ENCODE peak calls at places on chromosomes 16 and 17, in six cellular contexts. U, Q, I, A, K and Z are unnamed samples.

GRCh38 chr16:13181432-13181831 is 280.0 kb downstream of the SHISA9 start:
- DNase-seq in U (no peak), Q (no peak), I (no peak), A (no peak), K (no peak), Z (no peak)

GRCh38 chr17:57281887-57282653 is 25.7 kb downstream of the MSI2 start:
- DNase-seq in U (no peak), Q (no peak), I (no peak), A (no peak), K (no peak), Z (peak)

GRCh38 chr16:11224096-11224893 is 31.7 kb downstream of the SOCS1 start:
- DNase-seq in U (peak), Q (peak), I (no peak), A (peak), K (peak), Z (peak)

GRCh38 chr16:83336630-83337029 is 471.1 kb upstream of the HSBP1 start:
- DNase-seq in U (no peak), Q (no peak), I (peak), A (no peak), K (no peak), Z (peak)

GRCh38 chr17:51391992-51392654 is 131.8 kb downstream of the UTP18 start:
- DNase-seq in U (no peak), Q (no peak), I (no peak), A (no peak), K (no peak), Z (no peak)

GRCh38 chr17:63622571-63623390 is 564 bp downstream of the MAP3K3 start:
- DNase-seq in U (peak), Q (peak), I (no peak), A (peak), K (peak), Z (peak)

GRCh38 chr17:38717139-38717745 is 12.2 kb downstream of the MLLT6 start:
- DNase-seq in U (peak), Q (no peak), I (no peak), A (no peak), K (no peak), Z (no peak)

GRCh38 chr16:14464192-14464591 is 165.9 kb downstream of the PARN start:
- DNase-seq in U (no peak), Q (no peak), I (no peak), A (no peak), K (no peak), Z (no peak)

GRCh38 chr17:80862341-80862969 is 129.2 kb upstream of the CHMP6 start:
- DNase-seq in U (peak), Q (no peak), I (no peak), A (no peak), K (peak), Z (no peak)

GRCh38 chr16:2598723-2599122 is 60.9 kb downstream of the PDPK1 start:
- DNase-seq in U (peak), Q (no peak), I (no peak), A (no peak), K (no peak), Z (no peak)
- H3K27ac ChIP-seq in U (peak), Q (no peak), I (no peak), A (no peak), K (no peak), Z (peak)

DNA sequence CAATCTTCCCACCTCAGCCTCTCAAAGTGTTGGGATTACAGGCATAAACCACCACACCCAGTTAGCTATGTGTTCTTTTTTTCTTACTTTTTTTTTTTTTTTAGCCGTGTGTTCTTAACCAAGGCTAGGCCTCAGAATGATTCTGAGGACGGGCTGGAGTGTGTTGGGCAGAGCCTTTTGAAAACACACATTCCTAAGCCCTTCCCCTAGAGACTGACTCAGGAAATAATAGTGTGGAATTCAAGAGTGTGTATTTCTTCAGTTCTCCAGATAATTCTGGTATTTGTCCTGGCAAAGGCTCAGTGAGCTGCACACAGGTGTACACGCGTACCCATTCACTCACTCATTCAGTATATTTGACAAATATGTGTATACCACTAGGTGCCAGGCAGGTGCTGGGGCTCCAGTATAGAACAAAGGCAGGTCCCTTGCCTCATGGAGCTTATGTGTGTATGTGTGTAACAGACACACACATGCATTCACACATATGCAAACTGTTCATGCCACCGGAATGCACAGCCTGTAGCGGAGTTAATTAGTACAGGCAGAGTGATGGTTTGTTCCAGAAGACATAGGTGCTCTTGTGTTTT is 19.4 kb upstream of the NFATC3 start:
- DNase-seq in U (no peak), Q (no peak), I (no peak), A (no peak), K (no peak), Z (no peak)
- H3K27ac ChIP-seq in U (peak), Q (no peak), I (no peak), A (peak), K (no peak), Z (peak)

GRCh38 chr16:30893082-30893743 is 664 bp downstream of the BCL7C start:
- DNase-seq in U (no peak), Q (peak), I (no peak), A (no peak), K (peak), Z (no peak)
- H3K27ac ChIP-seq in U (peak), Q (peak), I (peak), A (peak), K (no peak), Z (peak)

GRCh38 chr16:86200722-86201121 is 301.8 kb downstream of the IRF8 start:
- DNase-seq in U (no peak), Q (no peak), I (no peak), A (no peak), K (no peak), Z (no peak)
- H3K27ac ChIP-seq in U (no peak), Q (no peak), I (no peak), A (peak), K (no peak), Z (no peak)

DNA sequence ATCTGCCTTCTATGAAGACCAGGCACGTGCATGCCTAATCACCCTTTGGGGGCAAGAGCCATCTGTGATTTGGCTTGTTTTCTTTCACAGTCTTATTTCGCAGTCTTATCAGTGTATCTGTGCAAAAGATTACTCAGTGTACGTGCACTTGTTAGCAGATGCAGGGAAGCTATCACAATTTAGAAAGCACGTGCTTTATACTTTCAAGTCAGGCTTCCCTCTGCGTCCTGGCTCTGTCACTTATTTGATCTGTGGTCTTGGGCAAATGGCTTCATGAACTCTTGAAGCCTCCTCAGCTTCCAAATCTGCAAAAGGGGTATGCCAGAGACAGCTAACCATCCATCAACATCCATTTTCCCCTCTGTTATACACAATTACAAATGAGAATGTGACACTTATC is 246.4 kb downstream of the XYLT1 start:
- DNase-seq in U (no peak), Q (no peak), I (no peak), A (no peak), K (no peak), Z (no peak)
- H3K27ac ChIP-seq in U (peak), Q (no peak), I (no peak), A (no peak), K (no peak), Z (peak)

GRCh38 chr16:8828541-8829165 is 31.0 kb downstream of the PMM2 start:
- DNase-seq in U (no peak), Q (no peak), I (no peak), A (no peak), K (no peak), Z (no peak)

GRCh38 chr16:8831450-8832382 is 34.1 kb downstream of the PMM2 start:
- DNase-seq in U (no peak), Q (no peak), I (no peak), A (no peak), K (peak), Z (no peak)

DNA sequence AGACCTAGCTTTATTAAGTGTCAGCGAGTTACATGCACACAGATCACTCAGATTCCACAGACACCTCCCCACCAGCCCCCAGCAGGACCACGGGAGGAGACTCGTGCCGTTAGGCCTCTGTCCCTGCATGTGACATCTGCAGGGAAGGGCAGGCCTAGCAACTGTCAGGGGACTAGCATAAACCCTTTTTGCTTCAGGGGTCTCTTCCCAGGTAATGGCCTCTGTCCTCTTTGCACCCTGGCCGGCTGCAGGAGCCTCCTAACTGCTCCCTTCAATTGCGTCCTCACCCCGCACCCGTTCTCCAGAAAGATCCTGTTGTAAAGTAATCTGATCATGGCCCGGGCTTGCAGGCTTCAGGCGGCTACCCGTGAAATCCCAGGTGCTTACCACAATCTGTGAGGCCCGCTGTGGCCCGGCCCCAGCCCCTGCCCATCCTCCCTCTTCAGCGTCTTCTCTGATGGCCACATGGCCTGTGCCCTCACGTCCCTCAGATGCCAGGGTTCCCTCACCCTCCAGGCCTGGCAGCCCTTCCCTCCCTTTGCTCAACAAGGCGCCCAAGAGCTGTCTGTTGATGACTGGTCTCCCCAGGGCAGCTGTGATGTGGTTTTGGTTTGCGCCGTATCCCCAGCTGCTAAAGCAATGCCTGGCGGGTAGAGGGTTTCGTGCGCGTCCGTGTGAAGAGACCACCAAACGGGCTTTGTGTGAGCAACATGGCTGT is 34.9 kb downstream of the PMM2 start:
- DNase-seq in U (no peak), Q (no peak), I (no peak), A (no peak), K (peak), Z (no peak)
- H3K27ac ChIP-seq in U (no peak), Q (no peak), I (no peak), A (no peak), K (peak), Z (no peak)

GRCh38 chr16:4531816-4532215 is 6.8 kb downstream of the CDIP1 start:
- DNase-seq in U (no peak), Q (no peak), I (no peak), A (no peak), K (no peak), Z (no peak)
- H3K27ac ChIP-seq in U (peak), Q (no peak), I (no peak), A (no peak), K (no peak), Z (no peak)

GRCh38 chr17:76641501-76641900 is 2.1 kb downstream of the ST6GALNAC1 start:
- DNase-seq in U (no peak), Q (no peak), I (peak), A (no peak), K (peak), Z (no peak)

GRCh38 chr17:76643553-76644148 is at the start of gene ST6GALNAC1:
- DNase-seq in U (no peak), Q (peak), I (peak), A (peak), K (no peak), Z (no peak)

GRCh38 chr17:76640550-76641380 is 2.8 kb downstream of the ST6GALNAC1 start:
- DNase-seq in U (no peak), Q (no peak), I (no peak), A (no peak), K (no peak), Z (no peak)

GRCh38 chr17:76642994-76643393 is 563 bp downstream of the ST6GALNAC1 start:
- DNase-seq in U (no peak), Q (no peak), I (no peak), A (no peak), K (no peak), Z (no peak)

GRCh38 chr17:76642032-76642561 is 1.5 kb downstream of the ST6GALNAC1 start:
- DNase-seq in U (no peak), Q (no peak), I (no peak), A (no peak), K (no peak), Z (no peak)
- H3K27ac ChIP-seq in U (no peak), Q (no peak), I (peak), A (no peak), K (no peak), Z (no peak)

GRCh38 chr16:53211253-53211652 is 156.5 kb downstream of the CHD9 start:
- DNase-seq in U (no peak), Q (no peak), I (no peak), A (no peak), K (no peak), Z (no peak)

GRCh38 chr16:53216798-53217197 is 162.0 kb downstream of the CHD9 start:
- DNase-seq in U (no peak), Q (no peak), I (no peak), A (no peak), K (no peak), Z (no peak)

GRCh38 chr16:53212899-53213235 is 158.1 kb downstream of the CHD9 start:
- DNase-seq in U (no peak), Q (no peak), I (no peak), A (no peak), K (no peak), Z (no peak)

GRCh38 chr16:53209489-53209888 is 154.7 kb downstream of the CHD9 start:
- DNase-seq in U (no peak), Q (no peak), I (no peak), A (no peak), K (no peak), Z (no peak)

DNA sequence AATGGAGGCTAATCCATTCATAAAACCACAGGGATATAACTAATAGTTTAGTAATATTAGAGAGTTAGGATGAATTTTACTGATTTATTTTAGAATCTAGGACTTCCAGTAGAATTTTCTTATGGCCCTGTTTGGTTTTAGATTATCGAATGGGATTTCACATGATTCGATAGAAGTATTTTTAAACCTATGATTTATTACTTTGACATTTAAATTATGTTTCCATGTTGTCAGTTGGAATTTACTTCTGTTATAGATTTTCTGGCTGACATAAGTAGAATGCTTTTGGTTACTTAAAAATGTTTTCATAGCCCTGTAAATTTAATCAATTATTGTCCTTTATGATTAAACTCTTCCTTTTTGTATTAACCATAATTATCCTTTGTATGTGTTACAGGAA is 158.8 kb downstream of the CHD9 start:
- DNase-seq in U (no peak), Q (no peak), I (no peak), A (no peak), K (no peak), Z (no peak)
- H3K27ac ChIP-seq in U (peak), Q (no peak), I (no peak), A (no peak), K (no peak), Z (peak)